ENCODE peak calls at places on chromosomes 1 and 21, in four cellular contexts. Y is left lung; V is NCI-H524; A is stimulated activated CD4-positive, alpha-beta T cell treated with anti-CD3 and anti-CD28 coated beads, Interleukin-12 subunit alpha, Interleukin-12 subunit beta, amount 100 ng/mL, for 24 hours. E is an unnamed sample.

GRCh38 chr1:232923739-232924386 is 26.5 kb upstream of the NTPCR start:
- DNase-seq in A (peak), V (no peak), Y (no peak), E (no peak)

GRCh38 chr1:43441166-43441893 is 12.4 kb downstream of the HYI start:
- DNase-seq in V (no peak), Y (no peak), A (no peak), E (no peak)

GRCh38 chr1:48526045-48526714 is 54.2 kb upstream of the SPATA6 start:
- DNase-seq in V (peak), A (no peak), Y (no peak), E (peak)

GRCh38 chr1:215507119-215507518 is 60.0 kb upstream of the KCTD3 start:
- DNase-seq in Y (no peak), V (no peak), A (no peak), E (no peak)

GRCh38 chr21:38416791-38417190 is 81.5 kb downstream of the ERG start:
- DNase-seq in A (no peak), Y (no peak), V (no peak), E (no peak)

GRCh38 chr1:34188418-34188817 is 11.7 kb downstream of the C1orf94 start:
- DNase-seq in Y (no peak), A (no peak), V (no peak), E (no peak)

GRCh38 chr1:238123201-238123600 is 232.5 kb upstream of the ZP4 start:
- DNase-seq in A (no peak), V (no peak), Y (no peak), E (no peak)

GRCh38 chr1:16119504-16119903 is 36.4 kb downstream of the EPHA2 start:
- DNase-seq in V (no peak), Y (peak), A (no peak), E (no peak)

GRCh38 chr1:67020304-67020703 is 33.6 kb downstream of the SLC35D1 start:
- DNase-seq in V (no peak), A (no peak), Y (no peak), E (no peak)

GRCh38 chr1:226606311-226607267 is 58.0 kb downstream of the STUM start:
- DNase-seq in A (no peak), Y (peak), V (no peak), E (no peak)

GRCh38 chr1:56965191-56965590 is 624 bp downstream of the C8B start:
- DNase-seq in A (no peak), V (no peak), Y (no peak), E (no peak)

GRCh38 chr1:46315669-46316403 is 12.3 kb downstream of the UQCRH start:
- DNase-seq in A (no peak), Y (no peak), V (no peak), E (no peak)

GRCh38 chr1:82064701-82065100 is 264.0 kb downstream of the ADGRL2 start:
- DNase-seq in Y (no peak), A (no peak), V (no peak), E (no peak)

GRCh38 chr1:161949543-161949942 is 74.1 kb downstream of the OLFML2B start:
- DNase-seq in A (no peak), Y (no peak), V (no peak), E (no peak)

GRCh38 chr21:28521932-28522826 is 470.5 kb downstream of the LTN1 start:
- DNase-seq in V (peak), A (no peak), Y (no peak), E (no peak)

GRCh38 chr1:27931184-27931583 is 3.6 kb upstream of the SMPDL3B start:
- DNase-seq in Y (no peak), V (no peak), A (no peak), E (no peak)

GRCh38 chr1:3075666-3076387 is 6.8 kb downstream of the PRDM16 start:
- DNase-seq in V (no peak), A (no peak), Y (peak), E (no peak)

GRCh38 chr1:16153110-16153998 is 2.5 kb downstream of the EPHA2 start:
- DNase-seq in Y (no peak), V (no peak), A (no peak), E (no peak)

GRCh38 chr1:66464802-66465201 is 69.2 kb upstream of the SGIP1 start:
- DNase-seq in V (no peak), A (no peak), Y (no peak), E (no peak)

GRCh38 chr1:85707990-85708825 is at the start of gene ZNHIT6:
- DNase-seq in Y (peak), V (peak), A (peak), E (peak)

GRCh38 chr1:42758641-42759040 is 8.2 kb downstream of the P3H1 start:
- DNase-seq in Y (no peak), A (no peak), V (no peak), E (no peak)

GRCh38 chr1:186183970-186184628 is 191.0 kb downstream of the TPR start:
- DNase-seq in V (no peak), Y (no peak), A (no peak), E (no peak)

GRCh38 chr1:31576201-31576669 is at the start of gene TINAGL1:
- DNase-seq in Y (peak), A (no peak), V (no peak), E (no peak)

GRCh38 chr1:4397196-4397595 is 257.2 kb upstream of the AJAP1 start:
- DNase-seq in Y (no peak), V (no peak), A (no peak), E (peak)

GRCh38 chr1:230271396-230272035 is 154.6 kb downstream of the PGBD5 start:
- DNase-seq in A (no peak), Y (no peak), V (no peak), E (no peak)

GRCh38 chr1:201050515-201051277 is 27.2 kb upstream of the KIF21B start:
- DNase-seq in V (no peak), Y (no peak), A (no peak), E (no peak)

GRCh38 chr1:91836307-91837056 is 49.5 kb downstream of the TGFBR3 start:
- DNase-seq in A (no peak), V (peak), Y (no peak), E (peak)

GRCh38 chr1:67579623-67580394 is 105.2 kb upstream of the GADD45A start:
- DNase-seq in A (no peak), Y (no peak), V (no peak), E (no peak)

GRCh38 chr1:232704694-232705680 is 75.1 kb upstream of the SIPA1L2 start:
- DNase-seq in Y (no peak), A (no peak), V (no peak), E (no peak)

E was measured in NCI-H1694.